ENCODE peak calls at places on chromosomes 11 and 22, in eight cellular contexts. H is sigmoid colon, Z is thyroid gland, M is IMR-90, U is endothelial cell of umbilical vein, Y is body of pancreas, O is Peyer's patch, I is testis. C is an unnamed sample.

GRCh38 chr11:125426818-125427528 is 69.1 kb downstream of the FEZ1 start:
- DNase-seq in O (no peak), M (no peak), U (no peak), I (no peak), Z (no peak), H (no peak), Y (no peak), C (no peak)

GRCh38 chr22:36052505-36052941 is 23.9 kb upstream of the RBFOX2 start:
- DNase-seq in I (no peak), U (no peak), M (peak), H (no peak), Z (no peak), Y (peak), O (no peak), C (peak)

GRCh38 chr11:93192163-93192562 is 5.6 kb downstream of the SLC36A4 start:
- DNase-seq in Y (no peak), O (no peak), I (peak), M (no peak), Z (no peak), U (no peak), H (no peak), C (no peak)

GRCh38 chr22:44479662-44480061 is 18.4 kb downstream of the RTL6 start:
- DNase-seq in U (no peak), O (no peak), H (no peak), Z (no peak), Y (no peak), M (no peak), I (no peak), C (no peak)

GRCh38 chr11:34791725-34792124 is 124.5 kb downstream of the APIP start:
- DNase-seq in O (no peak), U (peak), Y (no peak), I (no peak), Z (no peak), M (no peak), H (no peak), C (no peak)

GRCh38 chr22:45777046-45777851 is 105.6 kb downstream of the ATXN10 start:
- DNase-seq in H (no peak), M (peak), I (no peak), O (no peak), Y (no peak), Z (no peak), U (peak), C (no peak)

GRCh38 chr11:117941163-117941707 is 12.0 kb upstream of the TMPRSS13 start:
- DNase-seq in O (peak), H (no peak), U (no peak), Y (no peak), I (no peak), M (no peak), Z (no peak), C (no peak)

GRCh38 chr11:20762980-20763379 is 93.6 kb downstream of the NELL1 start:
- DNase-seq in Y (no peak), I (no peak), O (no peak), H (no peak), Z (no peak), U (no peak), M (no peak), C (no peak)

GRCh38 chr22:48714231-48714630 is 1113.4 kb downstream of the BRD1 start:
- DNase-seq in H (peak), Y (no peak), I (no peak), M (no peak), Z (no peak), O (no peak), U (no peak), C (no peak)

GRCh38 chr11:71302911-71303310 is 50.5 kb upstream of the SHANK2 start:
- DNase-seq in M (no peak), U (no peak), I (no peak), Y (no peak), Z (no peak), O (peak), H (no peak), C (no peak)

GRCh38 chr11:27150098-27150497 is 109.5 kb downstream of the BBOX1 start:
- DNase-seq in I (no peak), O (no peak), Z (no peak), U (no peak), M (no peak), H (no peak), Y (no peak), C (no peak)

GRCh38 chr11:134248910-134249480 is 4.2 kb downstream of the THYN1 start:
- DNase-seq in Z (no peak), H (no peak), O (no peak), M (peak), U (no peak), I (no peak), Y (no peak), C (no peak)

GRCh38 chr11:61701298-61701993 is 21.3 kb downstream of the DAGLA start:
- DNase-seq in M (peak), U (peak), I (peak), H (no peak), Z (no peak), Y (peak), O (no peak), C (no peak)

GRCh38 chr11:77072851-77073327 is 6.1 kb downstream of the CAPN5 start:
- DNase-seq in M (no peak), Z (no peak), O (no peak), H (no peak), I (no peak), Y (no peak), U (no peak), C (no peak)

GRCh38 chr11:93541884-93542752 is 1.1 kb downstream of the SMCO4 start:
- DNase-seq in M (peak), H (peak), Z (peak), Y (peak), I (peak), U (peak), O (peak), C (peak)

GRCh38 chr11:110090466-110091026 is 2.6 kb upstream of the ZC3H12C start:
- DNase-seq in H (no peak), U (no peak), O (no peak), I (no peak), Z (no peak), Y (no peak), M (no peak), C (no peak)

GRCh38 chr11:104830080-104830479 is 68.2 kb downstream of the CASP12 start:
- DNase-seq in O (no peak), I (no peak), M (peak), Y (no peak), H (no peak), U (peak), Z (no peak), C (no peak)

GRCh38 chr22:46681010-46681409 is 57.0 kb downstream of the CERK start:
- DNase-seq in H (no peak), U (no peak), Z (no peak), I (no peak), M (no peak), O (no peak), Y (no peak), C (peak)

GRCh38 chr11:59574467-59574866 is 41.1 kb downstream of the OSBP start:
- DNase-seq in Y (no peak), H (no peak), U (peak), O (no peak), I (no peak), Z (no peak), M (peak), C (no peak)

GRCh38 chr11:26753738-26754504 is 32.1 kb upstream of the SLC5A12 start:
- DNase-seq in U (peak), O (peak), H (peak), M (peak), I (peak), Y (peak), Z (peak), C (no peak)

GRCh38 chr11:69801513-69802335 is 17.5 kb downstream of the FGF3 start:
- DNase-seq in U (peak), M (no peak), O (peak), H (no peak), Y (peak), I (peak), Z (peak), C (no peak)

GRCh38 chr11:132142554-132142953 is 772.1 kb downstream of the NTM start:
- DNase-seq in H (no peak), I (no peak), Z (no peak), O (no peak), M (no peak), U (no peak), Y (no peak), C (no peak)

GRCh38 chr22:49710746-49711145 is 116.9 kb downstream of the BRD1 start:
- DNase-seq in I (no peak), H (no peak), M (no peak), Z (no peak), O (no peak), U (no peak), Y (no peak), C (no peak)

GRCh38 chr11:2818503-2818902 is 67.1 kb downstream of the CDKN1C start:
- DNase-seq in H (no peak), I (no peak), U (no peak), Y (no peak), M (no peak), O (no peak), Z (no peak), C (no peak)

GRCh38 chr22:39013923-39014722 is at the start of gene APOBEC3C:
- DNase-seq in Z (peak), Y (peak), I (peak), O (peak), M (peak), H (peak), U (peak), C (peak)
- TF ChIP-seq POLR2A in Z (peak), Y (no peak), I (peak), O (peak), M (peak), H (no peak), U (no peak), C (peak)

GRCh38 chr22:30361916-30362631 is 5.3 kb downstream of the CCDC157 start:
- DNase-seq in U (no peak), Y (no peak), O (no peak), Z (no peak), I (no peak), H (no peak), M (no peak), C (no peak)

GRCh38 chr22:30362632-30363281 is 6.0 kb downstream of the CCDC157 start:
- DNase-seq in U (no peak), O (no peak), H (no peak), M (no peak), I (no peak), Y (no peak), Z (no peak), C (peak)

GRCh38 chr22:30370681-30371080 is 13.9 kb downstream of the CCDC157 start:
- DNase-seq in M (no peak), Y (no peak), Z (no peak), O (no peak), I (no peak), U (no peak), H (no peak), C (no peak)

GRCh38 chr22:30368420-30368819 is 11.6 kb downstream of the CCDC157 start:
- DNase-seq in I (no peak), Y (no peak), U (no peak), Z (no peak), H (no peak), M (peak), O (no peak), C (no peak)

DNA sequence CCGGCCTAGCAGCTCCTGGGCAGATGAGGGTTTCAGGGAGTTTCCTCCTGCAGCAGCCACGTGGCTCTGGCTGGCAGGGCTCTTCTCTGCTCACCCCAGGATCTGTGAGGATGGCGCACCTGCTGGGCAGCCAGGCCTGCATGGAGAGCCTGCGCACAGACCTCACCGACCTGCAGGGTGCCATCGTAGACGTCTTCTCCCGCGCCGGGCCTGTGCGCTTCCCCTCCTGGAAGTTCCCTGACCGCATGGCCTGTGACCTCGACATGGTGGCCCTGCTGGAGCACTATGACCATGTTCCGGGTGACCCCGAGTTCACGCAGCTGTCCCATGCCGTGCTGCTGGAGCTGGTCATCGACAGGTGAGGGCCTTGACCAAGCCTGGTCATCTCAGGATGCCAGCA is 9.1 kb downstream of the CCDC157 start:
- DNase-seq in M (no peak), H (no peak), I (no peak), Z (no peak), Y (no peak), U (no peak), O (no peak), C (no peak)
- TF ChIP-seq POLR2A in M (no peak), H (no peak), I (no peak), Z (no peak), Y (no peak), U (no peak), O (no peak), C (no peak)

DNA sequence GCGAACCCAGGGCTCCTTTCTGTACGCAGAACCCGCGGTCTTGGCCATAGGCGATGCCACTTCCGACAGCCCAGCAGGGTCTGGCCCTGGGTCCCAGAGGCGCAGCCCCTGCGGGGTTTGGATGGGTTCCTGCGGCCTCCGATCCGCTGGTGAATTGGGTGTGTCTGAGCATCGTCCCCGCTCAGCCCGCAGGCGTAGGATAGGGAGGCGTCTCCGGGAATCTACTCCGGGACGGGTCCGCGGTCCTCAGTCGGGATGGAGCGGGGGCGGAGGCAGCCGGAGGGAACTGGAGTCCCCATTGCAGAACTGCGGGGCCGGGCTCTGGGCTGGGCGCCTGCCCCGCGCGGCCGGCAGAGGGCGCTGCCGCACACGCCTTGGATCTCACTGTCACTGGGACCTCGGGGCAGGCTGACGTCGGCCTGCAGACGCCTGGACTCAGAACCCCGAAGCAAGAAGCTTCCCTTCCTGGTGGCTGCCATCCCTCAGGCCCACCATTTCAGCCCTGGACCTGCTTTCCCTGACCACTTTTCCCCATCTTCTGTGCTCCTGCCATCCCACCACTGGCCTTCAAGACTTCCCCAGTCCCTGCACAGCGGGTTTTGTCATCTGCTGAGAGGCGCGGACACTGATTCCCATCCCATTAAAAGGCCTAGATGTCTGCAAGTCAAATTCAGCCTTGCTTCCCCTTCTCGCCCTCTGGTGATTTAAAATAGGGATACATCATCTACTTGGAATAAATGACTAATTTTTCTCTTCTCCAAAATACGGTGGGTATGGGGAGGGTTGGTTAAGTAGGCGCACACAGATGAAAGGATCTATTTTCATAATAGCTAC is 38.3 kb upstream of the CREB3L1 start:
- DNase-seq in Y (peak), M (peak), I (peak), O (peak), Z (peak), H (peak), U (peak), C (peak)
- TF ChIP-seq POLR2A in Y (no peak), M (peak), I (no peak), O (no peak), Z (no peak), H (no peak), U (no peak), C (no peak)

GRCh38 chr22:21736948-21737347 is 1.4 kb upstream of the YPEL1 start:
- DNase-seq in I (no peak), Y (no peak), M (no peak), H (no peak), U (no peak), Z (no peak), O (no peak), C (no peak)
- TF ChIP-seq POLR2A in I (no peak), Y (no peak), M (no peak), H (no peak), U (no peak), Z (no peak), O (no peak), C (no peak)

DNA sequence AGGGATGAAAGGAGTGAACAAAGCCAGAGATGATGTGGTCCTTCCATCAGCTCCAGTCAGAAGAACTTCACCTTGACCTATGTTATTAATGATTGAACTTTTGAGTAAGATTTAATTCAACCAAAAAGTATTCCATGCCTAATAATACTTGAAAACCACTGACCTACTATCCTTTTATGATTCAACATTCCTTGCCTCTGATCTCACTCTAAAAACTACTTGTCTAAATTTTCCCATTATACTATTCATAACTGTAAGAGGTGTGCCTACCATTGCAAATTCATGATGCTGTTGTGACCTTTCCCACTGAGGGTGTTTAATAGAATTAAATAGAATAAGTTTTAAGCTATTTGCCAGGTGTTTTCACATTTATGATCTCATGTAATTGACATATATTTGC is 164.7 kb upstream of the GUCY1A2 start:
- DNase-seq in M (no peak), Z (no peak), U (no peak), O (no peak), Y (no peak), I (no peak), H (no peak), C (no peak)
- TF ChIP-seq POLR2A in M (no peak), Z (no peak), U (no peak), O (no peak), Y (no peak), I (no peak), H (no peak), C (no peak)

GRCh38 chr11:123056835-123057491 is 5.0 kb downstream of the HSPA8 start:
- DNase-seq in Y (no peak), O (peak), M (no peak), Z (no peak), U (no peak), I (no peak), H (no peak), C (no peak)
- TF ChIP-seq POLR2A in Y (no peak), O (no peak), M (no peak), Z (no peak), U (peak), I (no peak), H (no peak), C (no peak)

GRCh38 chr11:102453286-102453797 is 777 bp upstream of the TMEM123 start:
- DNase-seq in O (peak), I (peak), U (no peak), Y (no peak), Z (peak), M (no peak), H (no peak), C (no peak)

GRCh38 chr11:102452461-102453285 is at the start of gene TMEM123:
- DNase-seq in Y (peak), M (peak), I (peak), H (peak), U (peak), O (peak), Z (peak), C (peak)

GRCh38 chr11:102451041-102451692 is 1.4 kb downstream of the TMEM123 start:
- DNase-seq in U (peak), Z (no peak), H (no peak), O (no peak), Y (no peak), M (no peak), I (no peak), C (no peak)

GRCh38 chr11:102449651-102450570 is 2.7 kb downstream of the TMEM123 start:
- DNase-seq in Y (no peak), O (no peak), U (peak), H (no peak), Z (no peak), I (peak), M (no peak), C (no peak)

GRCh38 chr11:102451693-102452460 is 688 bp downstream of the TMEM123 start:
- DNase-seq in U (peak), Y (peak), I (peak), H (peak), O (peak), M (peak), Z (peak), C (peak)
- TF ChIP-seq POLR2A in U (no peak), Y (no peak), I (no peak), H (no peak), O (no peak), M (no peak), Z (peak), C (peak)